ENCODE peak calls at places on chromosomes 16 and 17, in four cellular contexts. B is HCT116, R is colonic mucosa, Z is psoas muscle. U is an unnamed sample.

GRCh38 chr17:50642722-50643656 is 8.3 kb downstream of the ABCC3 start:
- DNase-seq in Z (peak), B (no peak), R (no peak), U (no peak)

GRCh38 chr16:87317766-87318121 is 552 bp upstream of the C16orf95 start:
- DNase-seq in Z (peak), R (peak), B (no peak), U (peak)

GRCh38 chr17:3879181-3879580 is 13.7 kb downstream of the CAMKK1 start:
- DNase-seq in R (peak), Z (no peak), B (no peak), U (peak)

GRCh38 chr16:51355195-51355594 is 204.1 kb upstream of the SALL1 start:
- DNase-seq in B (no peak), R (no peak), Z (no peak), U (no peak)

GRCh38 chr16:77276686-77277085 is 77.5 kb downstream of the SYCE1L start:
- DNase-seq in B (no peak), R (no peak), Z (no peak), U (no peak)

GRCh38 chr17:50520483-50520882 is 12.1 kb upstream of the EPN3 start:
- DNase-seq in B (no peak), R (no peak), Z (no peak), U (no peak)

GRCh38 chr17:7835818-7836595 is 2.0 kb downstream of the KDM6B start:
- DNase-seq in R (peak), B (no peak), Z (peak), U (peak)

GRCh38 chr17:13594762-13595697 is 6.7 kb downstream of the HS3ST3A1 start:
- DNase-seq in Z (peak), B (peak), R (peak), U (peak)

GRCh38 chr17:68195667-68196393 is 52.0 kb upstream of the AMZ2 start:
- DNase-seq in Z (no peak), R (no peak), B (no peak), U (peak)

GRCh38 chr16:88523381-88524159 is 46.6 kb upstream of the ZC3H18 start:
- DNase-seq in B (no peak), Z (no peak), R (no peak), U (no peak)

GRCh38 chr17:33014751-33015150 is 23.1 kb downstream of the SPACA3 start:
- DNase-seq in Z (no peak), R (no peak), B (no peak), U (no peak)

GRCh38 chr17:28033972-28034714 is 8.3 kb upstream of the NLK start:
- DNase-seq in R (no peak), B (no peak), Z (no peak), U (no peak)

GRCh38 chr17:50283246-50283645 is 9.0 kb downstream of the TMEM92 start:
- DNase-seq in B (no peak), R (no peak), Z (peak), U (no peak)

GRCh38 chr16:87551487-87551886 is 50.8 kb upstream of the JPH3 start:
- DNase-seq in Z (no peak), R (no peak), B (no peak), U (no peak)

GRCh38 chr16:27322858-27323780 is 9.3 kb downstream of the IL4R start:
- DNase-seq in R (peak), B (no peak), Z (no peak), U (no peak)

GRCh38 chr17:47730681-47731080 is 2.4 kb upstream of the TBX21 start:
- DNase-seq in Z (no peak), B (no peak), R (no peak), U (no peak)

GRCh38 chr17:73142763-73143395 is 21.9 kb upstream of the SSTR2 start:
- DNase-seq in B (no peak), Z (no peak), R (no peak), U (no peak)

DNA sequence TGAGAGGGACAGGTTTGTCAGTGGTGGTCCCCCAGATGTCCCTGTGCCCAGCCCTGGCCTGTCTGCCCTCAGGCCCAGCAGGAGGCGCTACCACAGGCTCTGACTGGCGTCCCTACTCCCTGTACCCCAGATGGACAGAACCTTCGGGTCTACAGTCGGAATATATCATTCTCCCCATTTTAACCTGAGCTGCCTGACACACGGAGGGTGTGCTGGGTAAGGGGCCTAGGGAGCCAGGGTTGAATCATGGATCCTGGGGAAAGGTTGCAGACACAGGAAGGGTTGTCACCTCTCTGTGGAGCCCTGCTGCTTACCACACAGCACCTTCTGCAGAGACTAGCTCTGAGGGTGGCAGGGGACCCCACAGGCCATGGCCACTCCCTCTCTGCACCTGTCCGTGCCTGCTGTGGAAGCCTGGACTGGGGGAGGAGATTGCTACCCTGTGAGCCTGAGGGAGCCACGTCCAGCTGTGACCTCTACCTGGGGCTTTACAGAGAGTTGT is 162.2 kb upstream of the ZNF267 start:
- DNase-seq in Z (no peak), R (no peak), B (no peak), U (no peak)
- TF ChIP-seq CTCF in Z (no peak), R (no peak), B (peak), U (no peak)

DNA sequence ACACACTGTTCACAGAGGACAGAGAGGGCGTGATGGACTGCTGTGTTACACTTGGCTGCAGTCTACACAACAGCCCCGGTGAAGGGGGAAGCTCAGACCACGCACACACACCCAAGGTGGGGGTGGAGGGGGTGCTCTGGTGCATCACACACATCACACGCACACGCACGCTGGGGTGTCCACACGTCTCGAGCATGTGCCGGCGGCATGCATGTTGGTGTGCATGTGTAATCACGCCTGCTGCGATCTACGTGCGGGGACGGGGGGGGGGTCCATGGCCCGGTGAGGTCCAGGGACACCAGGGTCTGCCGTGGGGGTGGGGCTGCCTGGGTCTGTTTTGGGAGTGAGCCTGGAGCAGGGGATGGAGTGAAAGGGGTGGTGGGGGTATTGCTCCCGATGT is 7.4 kb downstream of the HSD3B7 start:
- DNase-seq in B (no peak), Z (no peak), R (no peak), U (no peak)
- H3K27ac ChIP-seq in B (no peak), Z (no peak), R (no peak), U (no peak)

GRCh38 chr17:16353702-16354174 is 469 bp upstream of the CENPV start:
- DNase-seq in B (no peak), R (no peak), Z (no peak), U (no peak)
- TF ChIP-seq CTCF in B (no peak), R (no peak), Z (no peak), U (no peak)

GRCh38 chr16:11252482-11252931 is 3.5 kb downstream of the SOCS1 start:
- DNase-seq in Z (no peak), B (no peak), R (no peak), U (no peak)
- H3K27ac ChIP-seq in Z (no peak), B (no peak), R (no peak), U (no peak)

GRCh38 chr17:76056882-76057281 is 15.4 kb downstream of the SRP68 start:
- DNase-seq in B (no peak), R (no peak), Z (no peak), U (no peak)
- TF ChIP-seq CTCF in B (peak), R (no peak), Z (no peak), U (no peak)

GRCh38 chr17:59840329-59840907 is 52.3 kb downstream of the TUBD1 start:
- DNase-seq in R (no peak), Z (no peak), B (no peak), U (no peak)

GRCh38 chr17:59840908-59841666 is 51.7 kb downstream of the TUBD1 start:
- DNase-seq in Z (no peak), B (no peak), R (peak), U (no peak)

GRCh38 chr17:59844884-59845594 is 47.7 kb downstream of the TUBD1 start:
- DNase-seq in Z (no peak), R (no peak), B (no peak), U (no peak)

GRCh38 chr17:59845595-59846390 is 47.0 kb downstream of the TUBD1 start:
- DNase-seq in R (peak), Z (peak), B (peak), U (no peak)

GRCh38 chr17:59842901-59843652 is 49.7 kb downstream of the TUBD1 start:
- DNase-seq in R (peak), Z (no peak), B (peak), U (no peak)
- H3K27ac ChIP-seq in R (peak), Z (peak), B (peak), U (peak)

GRCh38 chr17:40167685-40168261 is 9.5 kb upstream of the RAPGEFL1 start:
- DNase-seq in R (no peak), Z (no peak), B (no peak), U (no peak)

GRCh38 chr17:40173778-40174135 is 3.5 kb upstream of the RAPGEFL1 start:
- DNase-seq in Z (no peak), R (no peak), B (no peak), U (no peak)

GRCh38 chr17:40173091-40173777 is 4.0 kb upstream of the RAPGEFL1 start:
- DNase-seq in Z (no peak), R (no peak), B (no peak), U (no peak)

DNA sequence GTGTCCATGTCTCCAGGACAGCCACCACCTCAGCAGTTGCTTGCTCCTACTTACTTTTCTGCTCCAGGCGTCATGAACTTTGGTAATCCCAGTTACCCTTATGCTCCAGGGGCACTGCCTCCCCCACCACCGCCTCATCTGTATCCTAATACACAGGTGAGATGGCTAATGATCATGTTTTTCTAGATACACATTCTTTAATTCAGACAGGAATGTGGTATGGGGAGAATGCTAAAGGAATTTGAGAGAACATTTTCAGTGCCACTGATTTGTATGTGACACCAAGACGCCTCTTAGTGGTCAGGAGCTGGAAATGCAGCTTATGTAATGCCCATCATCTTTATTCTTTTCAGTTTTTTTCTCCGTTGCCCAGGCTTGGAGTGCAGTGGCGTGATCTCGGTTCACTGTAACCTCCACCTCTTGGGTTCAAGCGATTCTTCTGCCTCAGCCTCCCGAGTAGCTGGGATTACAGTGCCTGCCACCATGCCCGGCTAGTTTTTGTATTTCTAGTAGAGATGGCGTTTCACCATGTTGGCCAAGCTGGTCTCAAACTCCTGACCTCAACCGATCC is 8.9 kb upstream of the RAPGEFL1 start:
- DNase-seq in Z (no peak), R (peak), B (peak), U (no peak)
- TF ChIP-seq CTCF in Z (peak), R (peak), B (peak), U (peak)

GRCh38 chr17:78417531-78417909 is 39.1 kb downstream of the PGS1 start:
- DNase-seq in Z (peak), R (no peak), B (no peak), U (no peak)

GRCh38 chr17:78415821-78416301 is 37.4 kb downstream of the PGS1 start:
- DNase-seq in R (no peak), Z (no peak), B (no peak), U (no peak)

GRCh38 chr17:78416791-78417530 is 38.5 kb downstream of the PGS1 start:
- DNase-seq in Z (peak), B (no peak), R (peak), U (no peak)

GRCh38 chr17:78414178-78415162 is 36.0 kb downstream of the PGS1 start:
- DNase-seq in Z (peak), B (no peak), R (no peak), U (no peak)

GRCh38 chr17:78416311-78416711 is 37.9 kb downstream of the PGS1 start:
- DNase-seq in Z (no peak), R (peak), B (no peak), U (no peak)
- H3K27ac ChIP-seq in Z (peak), R (peak), B (no peak), U (peak)

U was measured in left ventricle myocardium inferior.